ENCODE peak calls at places on chromosome 15, in nine cellular contexts. V is upper lobe of right lung; S is glutamatergic neuron; T is stimulated activated CD4-positive, alpha-beta T cell treated with anti-CD3 and anti-CD28 coated beads, Interleukin-4, amount 100 ng/mL, for 1 hour; N is stomach; B is activated naive CD4-positive, alpha-beta T cell treated with anti-CD3 and anti-CD28 coated beads, Interleukin-2, amount 10 ng/mL, durations not matched to agents 7 days and 5 days; O is cardiac muscle cell; W is NCI-H510A treated with DMSO at 0.1 percent for 48 hours; U is Daoy. R is an unnamed sample.

GRCh38 chr15:64263567-64263966 is 92.4 kb downstream of the CSNK1G1 start:
- DNase-seq in V (no peak), S (no peak), T (no peak), N (no peak), B (no peak), O (no peak), W (no peak), U (no peak), R (no peak)

GRCh38 chr15:37217567-37217966 is 117.2 kb upstream of the MEIS2 start:
- DNase-seq in V (no peak), S (no peak), T (no peak), N (no peak), B (no peak), O (no peak), W (no peak), U (no peak), R (no peak)

GRCh38 chr15:58773024-58773423 is 1.9 kb downstream of the MINDY2 start:
- DNase-seq in V (no peak), S (no peak), T (no peak), N (no peak), B (no peak), O (no peak), W (no peak), U (no peak), R (no peak)

GRCh38 chr15:51935466-51936118 is 36.0 kb downstream of the LEO1 start:
- DNase-seq in V (no peak), S (no peak), T (no peak), N (no peak), B (no peak), O (no peak), W (no peak), U (no peak), R (no peak)

GRCh38 chr15:57472861-57473260 is 96.6 kb downstream of the CGNL1 start:
- DNase-seq in V (no peak), S (no peak), T (no peak), N (no peak), B (no peak), O (no peak), W (no peak), U (no peak), R (no peak)

GRCh38 chr15:47471020-47471419 is 246.3 kb upstream of the SEMA6D start:
- DNase-seq in V (no peak), S (no peak), T (no peak), N (no peak), B (no peak), O (no peak), W (no peak), U (no peak), R (no peak)

GRCh38 chr15:63791236-63791635 is 42.5 kb downstream of the HERC1 start:
- DNase-seq in V (no peak), S (no peak), T (no peak), N (no peak), B (no peak), O (no peak), W (no peak), U (no peak), R (no peak)

GRCh38 chr15:70196314-70197291 is 98.9 kb upstream of the TLE3 start:
- DNase-seq in V (peak), S (no peak), T (peak), N (peak), B (peak), O (peak), W (peak), U (peak), R (peak)

GRCh38 chr15:90698629-90699028 is 18.5 kb upstream of the BLM start:
- DNase-seq in V (peak), S (no peak), T (no peak), N (no peak), B (no peak), O (no peak), W (no peak), U (no peak), R (no peak)

GRCh38 chr15:89515477-89515876 is 19.1 kb upstream of the RHCG start:
- DNase-seq in V (no peak), S (no peak), T (no peak), N (no peak), B (no peak), O (no peak), W (no peak), U (no peak), R (no peak)

GRCh38 chr15:60932051-60932915 is 296.8 kb downstream of the RORA start:
- DNase-seq in V (peak), S (no peak), T (peak), N (peak), B (peak), O (peak), W (no peak), U (peak), R (peak)

GRCh38 chr15:73596214-73596613 is 37.0 kb downstream of the NPTN start:
- DNase-seq in V (no peak), S (no peak), T (no peak), N (no peak), B (no peak), O (peak), W (no peak), U (no peak), R (no peak)

R was measured in ELF-1.